ENCODE peak calls at places on chromosomes 4 and X, in four cellular contexts. B, P, T and H are unnamed samples. For H3K4me1, the result is how much of the 10 kb centered on the place peaks cover.

GRCh38 chr4:128757712-128758111 is 51.8 kb upstream of the JADE1 start:
- DNase-seq in B (no peak), P (no peak), T (no peak), H (peak)

GRCh38 chr4:108902769-108903168 is 139.9 kb upstream of the ETNPPL start:
- DNase-seq in B (no peak), P (no peak), T (no peak), H (peak)

GRCh38 chr4:156545003-156545785 is 426.4 kb downstream of the PDGFC start:
- DNase-seq in B (no peak), P (no peak), T (no peak), H (no peak)

GRCh38 chrX:130085551-130085986 is 24.7 kb downstream of the ELF4 start:
- DNase-seq in B (no peak), P (no peak), T (no peak), H (no peak)

GRCh38 chrX:70826715-70827114 is 81.8 kb downstream of the TEX11 start:
- DNase-seq in B (no peak), P (no peak), T (no peak), H (no peak)

GRCh38 chr4:139977838-139978604 is 176.0 kb downstream of the MAML3 start:
- DNase-seq in B (no peak), P (no peak), T (peak), H (no peak)

GRCh38 chrX:1883772-1884171 is 268.9 kb downstream of the ASMT start:
- DNase-seq in B (no peak), P (no peak), T (no peak), H (no peak)

GRCh38 chr4:108078024-108078733 is 88.5 kb downstream of the HADH start:
- DNase-seq in B (no peak), P (no peak), T (no peak), H (no peak)

GRCh38 chr4:123974419-123975105 is 578.0 kb downstream of the SPRY1 start:
- DNase-seq in B (no peak), P (no peak), T (no peak), H (no peak)

GRCh38 chr4:168846414-168846813 is 163.6 kb downstream of the CBR4 start:
- DNase-seq in B (no peak), P (no peak), T (no peak), H (no peak)

GRCh38 chr4:140834866-140835495 is 78.8 kb upstream of the TBC1D9 start:
- DNase-seq in B (no peak), P (no peak), T (no peak), H (no peak)

GRCh38 chrX:52271212-52271611 is 86.5 kb downstream of the MAGED4 start:
- DNase-seq in B (no peak), P (no peak), T (peak), H (peak)

GRCh38 chr4:140611854-140612253 is 43.1 kb upstream of the UCP1 start:
- DNase-seq in B (no peak), P (no peak), T (no peak), H (peak)

GRCh38 chrX:95885074-95885473 is 799.6 kb upstream of the DIAPH2 start:
- DNase-seq in B (no peak), P (peak), T (no peak), H (no peak)

GRCh38 chrX:44785652-44786051 is 58.2 kb upstream of the DUSP21 start:
- DNase-seq in B (no peak), P (no peak), T (no peak), H (no peak)

GRCh38 chrX:72128881-72129280 is 2.8 kb downstream of the RTL5 start:
- DNase-seq in B (no peak), P (no peak), T (no peak), H (no peak)

GRCh38 chrX:126164689-126165400 is 1.2 kb downstream of the DCAF12L2 start:
- DNase-seq in B (no peak), P (no peak), T (no peak), H (no peak)

GRCh38 chr4:148067307-148067916 is 335.5 kb downstream of the ARHGAP10 start:
- DNase-seq in B (no peak), P (no peak), T (peak), H (no peak)

GRCh38 chrX:65821721-65822496 is 154.5 kb downstream of the MSN start:
- DNase-seq in B (peak), P (peak), T (peak), H (no peak)

GRCh38 chr4:89300060-89300459 is 7.5 kb downstream of the GPRIN3 start:
- DNase-seq in B (no peak), P (no peak), T (no peak), H (peak)

GRCh38 chr4:89300490-89300889 is 7.1 kb downstream of the GPRIN3 start:
- DNase-seq in B (no peak), P (no peak), T (no peak), H (peak)

GRCh38 chr4:89299153-89299789 is 8.3 kb downstream of the GPRIN3 start:
- DNase-seq in B (no peak), P (no peak), T (no peak), H (peak)

GRCh38 chr4:89301902-89302301 is 5.7 kb downstream of the GPRIN3 start:
- DNase-seq in B (no peak), P (no peak), T (no peak), H (peak)

DNA sequence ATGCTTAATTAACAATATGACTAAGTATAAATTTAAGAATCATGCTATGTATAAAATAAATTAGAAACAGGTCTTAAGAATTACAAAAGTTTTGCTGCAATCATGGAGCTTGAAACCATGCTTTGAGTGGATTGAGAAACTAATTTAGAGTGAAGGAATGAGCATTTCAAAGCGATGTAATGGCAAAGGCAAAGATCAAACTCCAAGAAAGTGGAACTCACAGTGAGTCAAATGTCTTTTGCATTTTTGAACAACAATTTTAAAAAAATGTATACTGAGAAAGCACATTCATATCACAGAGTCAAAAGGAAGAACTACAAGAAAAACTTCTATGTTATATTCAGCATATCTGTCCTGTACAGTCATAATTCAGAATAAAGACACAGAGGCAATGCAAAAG is 6.6 kb downstream of the GPRIN3 start:
- DNase-seq in B (no peak), P (no peak), T (no peak), H (peak)
- H3K4me1 ChIP-seq in B (half or more), P (half or more), T (under half), H (under half)

GRCh38 chrX:25003066-25003849 is 12.5 kb downstream of the ARX start:
- DNase-seq in B (no peak), P (no peak), T (no peak), H (no peak)
- H3K4me3 ChIP-seq in B (no peak), P (no peak), T (peak), H (no peak)

GRCh38 chrX:109049903-109050302 is 313.5 kb upstream of the IRS4 start:
- DNase-seq in B (no peak), P (no peak), T (no peak), H (no peak)
- TF ChIP-seq CTCF in B (no peak), P (no peak), T (no peak), H (peak)

DNA sequence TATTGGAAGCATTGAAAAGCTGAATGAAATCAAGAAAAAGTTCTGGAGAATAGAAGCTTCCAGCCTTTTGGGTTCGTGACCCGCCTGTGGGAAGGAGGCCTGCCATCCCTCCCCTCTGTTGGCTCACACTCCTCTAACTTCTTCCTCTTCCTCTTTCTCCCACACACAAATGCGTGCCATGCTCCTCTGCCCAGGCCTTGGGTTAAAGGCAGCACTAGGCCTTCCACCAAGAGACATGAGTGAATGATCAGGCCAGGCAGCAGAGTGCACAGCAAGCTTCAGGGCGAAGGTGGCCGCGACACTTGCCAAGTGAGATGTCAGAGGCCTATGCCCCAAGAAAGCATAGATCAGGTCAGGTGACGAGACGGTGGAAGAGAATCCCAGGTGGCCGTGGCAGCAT is 38.4 kb downstream of the FAM193A start:
- DNase-seq in B (no peak), P (no peak), T (peak), H (no peak)
- H3K4me1 ChIP-seq in B (under half), P (under half), T (under half), H (under half)

GRCh38 chr4:70713453-70714026 is 8.2 kb upstream of the RUFY3 start:
- DNase-seq in B (no peak), P (no peak), T (no peak), H (no peak)
- H3K4me3 ChIP-seq in B (no peak), P (no peak), T (no peak), H (no peak)

GRCh38 chrX:40083120-40083978 is 14.4 kb downstream of the BCOR start:
- DNase-seq in B (no peak), P (no peak), T (no peak), H (no peak)
- TF ChIP-seq CTCF in B (no peak), P (peak), T (no peak), H (no peak)